ENCODE peak calls at places on chromosome 21, in four cellular contexts. H is HEK293T, O is GM12878, B is HepG2. J is an unnamed sample.

GRCh38 chr21:33751120-33751519 is 108.8 kb downstream of the ITSN1 start:
- DNase-seq in B (no peak), O (no peak), H (no peak), J (peak)

GRCh38 chr21:29423051-29423450 is 124.3 kb downstream of the BACH1 start:
- DNase-seq in B (no peak), H (no peak), O (no peak), J (no peak)

GRCh38 chr21:42424848-42425602 is 21.3 kb downstream of the UBASH3A start:
- DNase-seq in O (no peak), B (no peak), H (no peak), J (no peak)

GRCh38 chr21:35202431-35202830 is 153.3 kb upstream of the RUNX1 start:
- DNase-seq in O (no peak), B (no peak), H (no peak), J (no peak)

GRCh38 chr21:17002628-17003027 is 510.2 kb upstream of the CXADR start:
- DNase-seq in O (no peak), H (no peak), B (no peak), J (no peak)

GRCh38 chr21:9839011-9839661 is 682.2 kb upstream of the TPTE start:
- DNase-seq in B (no peak), H (peak), O (no peak), J (peak)

GRCh38 chr21:17461014-17461413 is 51.8 kb upstream of the CXADR start:
- DNase-seq in H (no peak), B (no peak), O (no peak), J (no peak)

GRCh38 chr21:18529253-18529652 is 125.7 kb upstream of the TMPRSS15 start:
- DNase-seq in B (no peak), H (no peak), O (no peak), J (no peak)

GRCh38 chr21:33752260-33752659 is 110.0 kb downstream of the ITSN1 start:
- DNase-seq in O (no peak), B (no peak), H (no peak), J (no peak)

GRCh38 chr21:34834852-34835501 is 166.2 kb downstream of the CLIC6 start:
- DNase-seq in B (no peak), O (no peak), H (no peak), J (no peak)

GRCh38 chr21:23639726-23640125 is 1967.6 kb downstream of the MRPL39 start:
- DNase-seq in B (no peak), O (no peak), H (no peak), J (no peak)

GRCh38 chr21:42991992-42992740 is 17.8 kb downstream of the PKNOX1 start:
- DNase-seq in O (no peak), H (no peak), B (no peak), J (peak)

GRCh38 chr21:33554982-33555344 is 12.1 kb downstream of the SON start:
- DNase-seq in H (no peak), O (no peak), B (no peak), J (no peak)

GRCh38 chr21:45528028-45528705 is 14.1 kb downstream of the SLC19A1 start:
- DNase-seq in H (no peak), O (no peak), B (no peak), J (no peak)
- TF ChIP-seq FOXK2 in H (no peak), O (no peak), B (no peak), J (no peak)

GRCh38 chr21:39034590-39035536 is 148.4 kb downstream of the PSMG1 start:
- DNase-seq in B (no peak), O (no peak), H (no peak), J (no peak)
- TF ChIP-seq FOXK2 in B (no peak), O (no peak), H (no peak), J (no peak)

GRCh38 chr21:26072891-26073615 is 97.5 kb downstream of the APP start:
- DNase-seq in H (no peak), B (no peak), O (no peak), J (no peak)
- TF ChIP-seq FOXK2 in H (no peak), B (no peak), O (no peak), J (no peak)

DNA sequence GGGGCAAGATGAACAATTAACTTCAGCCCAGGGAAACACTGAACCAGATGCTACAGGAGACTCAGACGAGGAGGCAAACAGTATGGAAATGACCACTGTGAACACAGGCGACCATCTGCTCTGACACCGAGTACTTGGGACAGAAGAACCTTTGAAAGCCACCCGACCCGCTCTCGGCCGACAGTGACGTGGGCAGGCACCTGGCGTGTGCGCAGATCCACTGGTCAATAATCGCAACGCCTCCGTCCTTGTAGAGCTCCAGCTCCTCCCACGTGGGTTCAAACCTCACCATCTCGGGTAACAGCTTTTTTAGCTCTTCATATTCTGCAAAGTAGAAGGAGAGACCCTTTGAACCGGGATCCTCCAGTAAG is 20.3 kb downstream of the POFUT2 start:
- DNase-seq in H (no peak), O (no peak), B (no peak), J (no peak)
- TF ChIP-seq FOXK2 in H (no peak), O (no peak), B (no peak), J (no peak)

GRCh38 chr21:41090981-41091380 is 77.0 kb upstream of the BACE2 start:
- DNase-seq in H (no peak), B (no peak), O (no peak), J (no peak)
- TF ChIP-seq FOXK2 in H (no peak), B (no peak), O (no peak), J (no peak)

J was measured in K562.